ENCODE peak calls at places on chromosome 2, in six cellular contexts. S is WERI-Rb-1, O is HFFc6, K is neural crest cell, Z is pancreas, Q is lower lobe of right lung. J is an unnamed sample.

GRCh38 chr2:165192729-165193128 is 11.1 kb downstream of the SCN3A start:
- DNase-seq in S (no peak), O (no peak), K (no peak), Z (no peak), Q (no peak), J (no peak)

GRCh38 chr2:44930274-44930826 is 11.2 kb upstream of the SIX3 start:
- DNase-seq in S (no peak), O (no peak), K (no peak), Z (no peak), Q (no peak), J (no peak)

GRCh38 chr2:85994897-85995647 is 106.3 kb upstream of the ST3GAL5 start:
- DNase-seq in S (no peak), O (no peak), K (no peak), Z (no peak), Q (no peak), J (no peak)

GRCh38 chr2:237486819-237487448 is at the start of gene MLPH:
- DNase-seq in S (no peak), O (no peak), K (no peak), Z (peak; percentile 79), Q (peak; percentile 82), J (peak; percentile 77)

GRCh38 chr2:133936096-133936495 is 317.8 kb upstream of the MGAT5 start:
- DNase-seq in S (no peak), O (no peak), K (no peak), Z (no peak), Q (no peak), J (no peak)

GRCh38 chr2:209663149-209663548 is 108.5 kb upstream of the UNC80 start:
- DNase-seq in S (no peak), O (peak; percentile 37), K (no peak), Z (no peak), Q (no peak), J (no peak)

GRCh38 chr2:66034467-66034866 is 400.5 kb upstream of the MEIS1 start:
- DNase-seq in S (no peak), O (no peak), K (no peak), Z (no peak), Q (no peak), J (no peak)

GRCh38 chr2:240935101-240935876 is 29.2 kb downstream of the CROCC2 start:
- DNase-seq in S (peak; percentile 4), O (no peak), K (no peak), Z (peak; percentile 4), Q (peak; percentile 47), J (peak; percentile 0)

GRCh38 chr2:224850081-224850480 is 133.9 kb upstream of the CCDC195 start:
- DNase-seq in S (no peak), O (peak; percentile 28), K (no peak), Z (no peak), Q (no peak), J (no peak)

GRCh38 chr2:73998451-73998850 is 13.7 kb downstream of the TET3 start:
- DNase-seq in S (no peak), O (no peak), K (no peak), Z (no peak), Q (no peak), J (no peak)

GRCh38 chr2:46364797-46365457 is 67.7 kb downstream of the EPAS1 start:
- DNase-seq in S (peak; percentile 54), O (peak; percentile 46), K (peak; percentile 44), Z (peak; percentile 45), Q (no peak), J (peak; percentile 52)

GRCh38 chr2:234363647-234364294 is 133.1 kb downstream of the ARL4C start:
- DNase-seq in S (no peak), O (no peak), K (no peak), Z (no peak), Q (no peak), J (no peak)

DNA sequence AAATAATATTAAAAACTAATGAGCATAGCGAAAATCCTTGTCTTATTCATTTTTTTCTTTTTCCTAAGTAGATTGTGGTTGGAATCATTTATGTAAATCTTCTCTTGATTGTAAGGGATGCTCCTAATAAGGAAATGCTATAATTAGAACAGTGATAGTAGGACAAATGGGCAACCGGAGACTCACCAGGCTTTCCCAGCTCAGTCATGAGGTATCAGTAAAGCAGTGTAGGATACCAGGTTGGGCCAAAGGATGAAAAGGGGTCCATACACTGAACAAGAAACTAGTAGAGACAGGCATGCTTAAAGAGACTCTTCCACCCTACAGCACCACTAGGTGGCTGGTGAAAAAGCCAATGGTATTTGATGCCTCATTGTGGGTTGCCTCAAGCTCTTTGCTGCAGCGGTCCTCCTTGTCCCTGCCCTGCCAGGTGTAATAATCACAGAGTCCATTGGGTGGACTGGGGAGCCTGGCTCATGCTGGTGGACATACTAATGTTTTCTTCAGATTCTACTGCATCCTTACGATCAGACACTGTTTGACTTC is 71.4 kb upstream of the FAM98A start:
- DNase-seq in S (no peak), O (no peak), K (no peak), Z (no peak), Q (no peak), J (no peak)
- TF ChIP-seq CTCF in S (peak; percentile 44), O (peak; percentile 35), K (peak; percentile 21), Z (no peak), Q (no peak), J (no peak)

GRCh38 chr2:31413025-31413424 is 1.5 kb downstream of the XDH start:
- DNase-seq in S (no peak), O (peak; percentile 49), K (no peak), Z (no peak), Q (no peak), J (no peak)

GRCh38 chr2:31411771-31412170 is 2.8 kb downstream of the XDH start:
- DNase-seq in S (no peak), O (no peak), K (no peak), Z (no peak), Q (no peak), J (no peak)

GRCh38 chr2:31414601-31415241 is at the start of gene XDH:
- DNase-seq in S (no peak), O (peak; percentile 30), K (no peak), Z (peak; percentile 41), Q (no peak), J (peak; percentile 49)

GRCh38 chr2:31415421-31415820 is 879 bp upstream of the XDH start:
- DNase-seq in S (no peak), O (peak; percentile 35), K (no peak), Z (no peak), Q (no peak), J (no peak)

DNA sequence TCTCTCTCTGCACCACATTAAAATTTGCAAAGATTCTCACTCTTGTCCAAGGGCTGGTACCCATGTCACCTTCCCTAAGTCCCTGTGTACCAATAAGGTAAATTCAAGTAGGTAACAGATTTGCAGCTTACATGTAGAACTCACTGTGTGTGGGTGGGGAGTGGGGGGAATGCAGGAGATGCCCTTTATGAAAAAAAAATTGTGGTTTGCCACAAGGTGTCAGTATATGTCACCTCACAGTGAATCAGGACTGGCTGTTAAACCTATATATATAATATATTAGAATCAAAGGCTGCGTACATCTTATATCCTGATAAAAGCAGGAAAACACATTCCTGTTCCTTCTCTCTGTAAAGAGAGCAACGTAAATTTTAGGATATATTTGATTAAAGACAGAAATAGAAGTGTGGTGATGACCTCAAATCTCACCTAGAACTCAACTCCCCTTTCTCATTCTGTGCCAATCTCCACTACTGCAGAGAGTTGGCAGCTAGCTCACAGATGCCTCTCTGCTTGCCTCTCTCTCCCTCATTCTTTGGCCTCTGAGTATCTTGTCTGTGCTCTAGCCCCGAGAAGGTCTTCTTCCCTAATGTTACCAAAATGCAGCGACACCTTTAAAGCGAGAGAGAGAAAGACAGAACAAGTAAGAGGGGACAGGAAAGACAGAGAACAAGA is 529 bp downstream of the XDH start:
- DNase-seq in S (no peak), O (no peak), K (no peak), Z (no peak), Q (no peak), J (no peak)
- TF ChIP-seq CTCF in S (peak; percentile 37), O (peak; percentile 57), K (peak; percentile 57), Z (no peak), Q (no peak), J (peak; percentile 51)

GRCh38 chr2:118363604-118364003 is 275.3 kb downstream of the INSIG2 start:
- DNase-seq in S (no peak), O (no peak), K (no peak), Z (no peak), Q (no peak), J (no peak)
- TF ChIP-seq CTCF in S (no peak), O (no peak), K (no peak), Z (no peak), Q (no peak), J (no peak)

GRCh38 chr2:190121971-190122370 is 59.4 kb upstream of the MSTN start:
- DNase-seq in S (no peak), O (peak; percentile 11), K (no peak), Z (no peak), Q (no peak), J (no peak)
- TF ChIP-seq CTCF in S (peak; percentile 51), O (peak; percentile 74), K (peak; percentile 57), Z (no peak), Q (no peak), J (no peak)

GRCh38 chr2:111903516-111903915 is 5.1 kb downstream of the MERTK start:
- DNase-seq in S (no peak), O (no peak), K (no peak), Z (no peak), Q (no peak), J (no peak)
- TF ChIP-seq CTCF in S (no peak), O (no peak), K (no peak), Z (no peak), Q (no peak), J (no peak)

DNA sequence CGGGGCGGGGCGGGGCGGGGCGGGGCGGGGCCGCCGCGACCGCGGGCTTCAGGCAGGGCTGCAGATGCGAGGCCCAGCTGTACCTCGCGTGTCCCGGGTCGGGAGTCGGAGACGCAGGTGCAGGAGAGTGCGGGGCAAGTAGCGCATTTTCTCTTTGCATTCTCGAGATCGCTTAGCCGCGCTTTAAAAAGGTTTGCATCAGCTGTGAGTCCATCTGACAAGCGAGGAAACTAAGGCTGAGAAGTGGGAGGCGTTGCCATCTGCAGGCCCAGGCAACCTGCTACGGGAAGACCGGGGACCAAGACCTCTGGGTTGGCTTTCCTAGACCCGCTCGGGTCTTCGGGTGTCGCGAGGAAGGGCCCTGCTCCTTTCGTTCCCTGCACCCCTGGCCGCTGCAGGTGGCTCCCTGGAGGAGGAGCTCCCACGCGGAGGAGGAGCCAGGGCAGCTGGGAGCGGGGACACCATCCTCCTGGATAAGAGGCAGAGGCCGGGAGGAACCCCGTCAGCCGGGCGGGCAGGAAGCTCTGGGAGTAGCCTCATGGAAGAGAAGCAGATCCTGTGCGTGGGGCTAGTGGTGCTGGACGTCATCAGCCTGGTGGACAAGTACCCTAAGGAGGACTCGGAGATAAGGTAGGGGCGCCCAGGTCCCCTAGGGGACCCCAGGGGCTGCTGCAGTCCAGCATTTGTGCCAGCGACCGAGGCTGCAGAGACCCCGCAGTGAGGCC is at the start of gene KHK:
- DNase-seq in S (peak; percentile 85), O (no peak), K (peak; percentile 25), Z (peak; percentile 67), Q (peak; percentile 75), J (peak; percentile 41)
- TF ChIP-seq CTCF in S (no peak), O (peak; percentile 66), K (no peak), Z (peak; percentile 5), Q (peak; percentile 38), J (peak; percentile 4)

GRCh38 chr2:190123956-190124355 is 61.4 kb upstream of the MSTN start:
- DNase-seq in S (no peak), O (no peak), K (no peak), Z (no peak), Q (no peak), J (no peak)

GRCh38 chr2:190127651-190128050 is 65.1 kb upstream of the MSTN start:
- DNase-seq in S (no peak), O (no peak), K (no peak), Z (no peak), Q (no peak), J (no peak)

GRCh38 chr2:190129421-190130199 is 67.1 kb upstream of the MSTN start:
- DNase-seq in S (no peak), O (no peak), K (no peak), Z (no peak), Q (no peak), J (no peak)

GRCh38 chr2:190126758-190127157 is 64.2 kb upstream of the MSTN start:
- DNase-seq in S (no peak), O (no peak), K (no peak), Z (no peak), Q (no peak), J (no peak)
- TF ChIP-seq CTCF in S (no peak), O (no peak), K (no peak), Z (no peak), Q (no peak), J (no peak)